ENCODE peak calls at places on chromosomes 2 and 18, in eight cellular contexts. W is A549, T is SJSA1, E is MM.1S, X is ovary, C is upper lobe of right lung, A is cardiac muscle cell, N is right cardiac atrium. I is an unnamed sample.

GRCh38 chr2:29865512-29865911 is 55.9 kb downstream of the ALK start:
- DNase-seq in W (no peak), T (no peak), E (no peak), X (no peak), C (no peak), A (no peak), N (no peak), I (no peak)

GRCh38 chr18:60675801-60676200 is 303.2 kb upstream of the MC4R start:
- DNase-seq in W (no peak), T (no peak), E (no peak), X (no peak), C (no peak), A (no peak), N (no peak), I (no peak)

GRCh38 chr2:239472220-239472775 is 71.5 kb upstream of the HDAC4 start:
- DNase-seq in W (no peak), T (no peak), E (no peak), X (no peak), C (no peak), A (no peak), N (no peak), I (no peak)

GRCh38 chr18:7844418-7844817 is 277.3 kb downstream of the PTPRM start:
- DNase-seq in W (no peak), T (no peak), E (no peak), X (no peak), C (no peak), A (no peak), N (no peak), I (no peak)

GRCh38 chr2:133817680-133818566 is 249.7 kb upstream of the NCKAP5 start:
- DNase-seq in W (peak; percentile 37), T (peak; percentile 96), E (no peak), X (no peak), C (no peak), A (no peak), N (no peak), I (no peak)

GRCh38 chr18:46161721-46162421 is 57.7 kb downstream of the HAUS1 start:
- DNase-seq in W (no peak), T (no peak), E (no peak), X (no peak), C (no peak), A (no peak), N (no peak), I (no peak)

GRCh38 chr2:175630319-175631246 is 371.5 kb downstream of the LNPK start:
- DNase-seq in W (no peak), T (no peak), E (no peak), X (no peak), C (no peak), A (no peak), N (no peak), I (no peak)

GRCh38 chr2:40361478-40361877 is 90.4 kb downstream of the SLC8A1 start:
- DNase-seq in W (no peak), T (no peak), E (no peak), X (no peak), C (no peak), A (no peak), N (no peak), I (no peak)

GRCh38 chr2:45182667-45183620 is 173.7 kb upstream of the SIX2 start:
- DNase-seq in W (no peak), T (no peak), E (no peak), X (no peak), C (no peak), A (no peak), N (peak; percentile 55), I (no peak)

GRCh38 chr2:122423934-122424333 is 668.5 kb downstream of the TSN start:
- DNase-seq in W (no peak), T (no peak), E (no peak), X (no peak), C (no peak), A (peak; percentile 3), N (no peak), I (no peak)

GRCh38 chr2:33246432-33246831 is 230.0 kb upstream of the RASGRP3 start:
- DNase-seq in W (no peak), T (no peak), E (no peak), X (no peak), C (no peak), A (no peak), N (peak; percentile 58), I (no peak)

GRCh38 chr2:146821836-146822316 is 1023.0 kb upstream of the ACVR2A start:
- DNase-seq in W (no peak), T (peak; percentile 42), E (no peak), X (no peak), C (no peak), A (no peak), N (no peak), I (peak; percentile 66)

GRCh38 chr2:130845507-130846085 is 8.9 kb downstream of the ARHGEF4 start:
- DNase-seq in W (no peak), T (no peak), E (no peak), X (no peak), C (no peak), A (no peak), N (no peak), I (no peak)

GRCh38 chr2:102432386-102432785 is 9.4 kb downstream of the IL18RAP start:
- DNase-seq in W (no peak), T (no peak), E (no peak), X (no peak), C (no peak), A (no peak), N (no peak), I (no peak)

GRCh38 chr2:102425441-102426132 is 2.6 kb downstream of the IL18RAP start:
- DNase-seq in W (no peak), T (no peak), E (no peak), X (no peak), C (no peak), A (no peak), N (no peak), I (no peak)

GRCh38 chr2:102427249-102427648 is 4.3 kb downstream of the IL18RAP start:
- DNase-seq in W (no peak), T (no peak), E (no peak), X (no peak), C (no peak), A (no peak), N (no peak), I (no peak)

GRCh38 chr2:102424754-102425153 is 1.8 kb downstream of the IL18RAP start:
- DNase-seq in W (no peak), T (no peak), E (no peak), X (no peak), C (no peak), A (no peak), N (no peak), I (no peak)

DNA sequence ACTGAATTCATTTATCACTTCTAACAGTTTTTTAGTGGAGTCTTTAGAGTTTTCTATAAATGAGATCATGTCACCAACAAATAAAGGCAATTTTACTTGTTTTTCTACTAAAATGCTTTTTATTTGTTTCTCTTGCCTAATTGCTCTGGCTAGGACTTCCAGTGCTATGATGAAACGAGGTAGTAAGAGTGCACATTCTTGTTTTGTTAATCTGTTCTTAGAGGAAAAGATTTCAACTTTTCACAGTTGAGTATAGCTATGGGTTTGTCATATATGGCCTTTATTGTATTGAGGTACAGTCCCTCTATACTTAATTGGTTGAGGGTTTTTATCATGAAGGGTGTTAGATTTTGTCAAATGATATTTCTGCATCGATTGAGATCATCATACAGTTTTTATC is 5.6 kb downstream of the IL18RAP start:
- DNase-seq in W (no peak), T (no peak), E (no peak), X (no peak), C (no peak), A (no peak), N (no peak), I (no peak)
- H3K4me1 ChIP-seq in W (no peaks in the 10 kb centered on the region), T (no peaks in the 10 kb centered on the region), E (no peaks in the 10 kb centered on the region), X (no peaks in the 10 kb centered on the region), C (no peaks in the 10 kb centered on the region), A (no peaks in the 10 kb centered on the region), N (no peaks in the 10 kb centered on the region), I (no peaks in the 10 kb centered on the region)

DNA sequence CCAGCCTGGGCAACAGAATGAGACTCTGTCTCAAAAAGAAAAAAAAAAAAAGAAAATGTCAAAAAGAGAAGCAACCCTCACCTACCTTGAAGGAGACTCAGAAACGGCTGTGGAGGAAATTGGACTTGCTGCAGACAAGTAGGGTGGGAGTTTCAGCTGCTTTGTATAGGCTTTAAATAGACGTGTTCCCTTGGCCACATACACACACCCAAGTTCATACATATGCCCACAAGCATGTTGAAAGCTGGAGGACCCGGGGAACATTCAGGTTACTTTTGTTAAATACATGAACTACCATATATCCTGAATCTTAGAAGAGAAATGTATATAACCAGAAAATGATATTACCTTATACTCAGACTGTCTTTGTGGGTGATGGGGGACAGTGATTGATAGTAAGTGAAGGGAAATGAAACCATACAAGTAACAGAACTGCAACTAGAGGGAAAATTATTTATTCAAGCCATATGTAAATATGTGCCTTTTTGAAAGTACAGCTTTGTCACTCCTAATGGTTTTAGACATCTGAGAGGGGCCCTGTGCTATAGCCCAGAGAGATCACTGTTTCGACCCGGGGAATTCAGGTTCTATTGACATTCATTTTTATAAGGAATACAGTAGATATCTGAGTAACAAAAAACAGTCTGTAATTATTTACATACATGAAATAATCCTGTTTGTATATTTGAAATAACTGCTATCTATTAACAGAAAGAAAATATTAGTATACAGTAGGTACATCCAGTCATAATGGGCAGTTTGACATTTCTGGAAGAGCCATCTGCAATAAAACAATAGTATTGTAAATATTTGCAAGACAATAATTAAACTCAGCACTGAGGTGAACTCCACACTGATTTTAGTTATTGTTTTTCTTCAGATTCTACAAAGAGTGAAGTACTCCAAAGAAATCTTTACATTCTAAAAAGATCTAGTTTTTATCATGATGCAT is 48.0 kb upstream of the TGIF1 start:
- DNase-seq in W (no peak), T (no peak), E (no peak), X (no peak), C (no peak), A (no peak), N (no peak), I (no peak)
- H3K4me3 ChIP-seq in W (no peak overlapping the region), T (no peak overlapping the region), E (no peak overlapping the region), X (no peak overlapping the region), C (no peak overlapping the region), A (no peak overlapping the region), N (no peak overlapping the region), I (no peak overlapping the region)

GRCh38 chr2:177093384-177093783 is 119.2 kb upstream of the HNRNPA3 start:
- DNase-seq in W (no peak), T (no peak), E (no peak), X (no peak), C (no peak), A (no peak), N (no peak), I (no peak)
- H3K4me1 ChIP-seq in W (no peaks in the 10 kb centered on the region), T (no peaks in the 10 kb centered on the region), E (peaks cover 7% of the 10 kb centered on the region), X (no peaks in the 10 kb centered on the region), C (no peaks in the 10 kb centered on the region), A (peaks cover 5% of the 10 kb centered on the region), N (no peaks in the 10 kb centered on the region), I (no peaks in the 10 kb centered on the region)

DNA sequence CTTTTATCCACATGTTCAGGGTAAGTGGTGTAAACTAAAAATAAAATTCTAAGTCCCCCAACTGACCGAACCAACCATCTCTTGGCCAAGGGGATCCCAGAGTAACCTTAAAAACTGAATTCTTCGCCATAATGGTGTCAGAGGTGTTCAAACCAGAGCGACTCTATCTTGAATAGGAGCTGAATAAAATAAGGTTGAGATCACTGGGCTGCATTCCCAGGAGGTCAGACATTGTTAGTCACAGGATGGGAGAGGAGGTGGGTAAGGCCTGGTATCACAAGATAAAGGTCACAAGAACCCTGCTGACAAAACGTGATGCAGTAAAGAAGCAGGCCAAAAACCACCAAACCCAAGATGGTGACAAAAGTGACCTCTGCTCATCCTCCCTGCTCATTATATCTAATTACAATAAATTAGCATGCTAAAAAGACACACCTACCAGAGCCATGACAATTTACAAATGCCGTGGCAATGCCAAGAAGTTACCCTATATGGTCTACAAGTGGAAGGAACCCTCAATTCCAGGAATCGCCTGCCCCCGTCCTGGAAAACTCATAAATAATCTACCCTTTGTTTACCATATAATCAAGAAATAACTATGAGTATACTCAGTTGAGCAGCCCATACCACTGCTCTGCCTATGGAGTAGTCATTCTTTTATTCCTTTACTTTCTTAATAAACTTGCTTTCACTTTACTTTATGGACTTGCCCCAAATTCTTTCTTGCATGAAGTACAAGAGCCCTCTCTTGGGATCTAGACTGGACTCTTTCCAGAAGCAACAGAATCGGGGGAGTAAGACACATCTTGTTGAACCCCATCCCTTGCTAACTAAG is 302.4 kb downstream of the STK39 start:
- DNase-seq in W (no peak), T (no peak), E (no peak), X (no peak), C (no peak), A (no peak), N (no peak), I (no peak)
- H3K4me3 ChIP-seq in W (no peak overlapping the region), T (no peak overlapping the region), E (no peak overlapping the region), X (no peak overlapping the region), C (no peak overlapping the region), A (no peak overlapping the region), N (no peak overlapping the region), I (no peak overlapping the region)

I was measured in SJCRH30.